ENCODE peak calls at places on chromosomes 13 and 19, in ten cellular contexts. O is NAMALWA; N is gastrocnemius medialis; M is omental fat pad; S is occipital lobe; W is ascending aorta; E is tibial nerve; H is stimulated activated CD4-positive, alpha-beta T cell treated with anti-CD3 and anti-CD28 coated beads, Interleukin-1b, Interleukin-23, amount 100 ng/mL, for 24 hours; I is NCI-H2029; U is GM13976. D is an unnamed sample.

GRCh38 chr19:3785464-3785937 is 680 bp downstream of the MATK start:
- DNase-seq in H (peak), E (no peak), N (no peak), W (no peak), U (no peak), S (peak), O (no peak), M (no peak), I (no peak), D (no peak)

GRCh38 chr19:13212759-13213330 is 62.6 kb downstream of the IER2 start:
- DNase-seq in H (peak), I (peak), U (peak), M (peak), E (peak), N (no peak), W (peak), O (peak), S (no peak), D (no peak)

GRCh38 chr19:16118489-16119033 is 6.9 kb downstream of the RAB8A start:
- DNase-seq in I (no peak), M (no peak), N (no peak), O (peak), H (no peak), E (no peak), S (no peak), W (no peak), U (peak), D (no peak)

GRCh38 chr13:34816118-34816517 is 126.0 kb upstream of the NBEA start:
- DNase-seq in N (no peak), E (no peak), W (no peak), I (no peak), H (no peak), U (no peak), M (no peak), S (no peak), O (no peak), D (no peak)

GRCh38 chr13:77290342-77290741 is 36.6 kb downstream of the MYCBP2 start:
- DNase-seq in N (no peak), I (no peak), U (no peak), M (no peak), E (no peak), H (no peak), O (no peak), W (no peak), S (no peak), D (no peak)

GRCh38 chr19:54114340-54114826 is 1.1 kb downstream of the TFPT start:
- DNase-seq in O (no peak), H (no peak), E (no peak), N (no peak), M (no peak), W (peak), S (peak), U (peak), I (no peak), D (peak)

GRCh38 chr19:54949412-54949811 is 2.1 kb upstream of the NLRP7 start:
- DNase-seq in O (no peak), H (no peak), M (no peak), E (no peak), N (no peak), U (peak), I (no peak), W (no peak), S (no peak), D (no peak)

GRCh38 chr19:5850743-5851293 is 431 bp downstream of the FUT3 start:
- DNase-seq in U (no peak), N (no peak), M (no peak), H (no peak), E (no peak), O (no peak), I (peak), W (no peak), S (no peak), D (peak)

GRCh38 chr13:112455476-112456059 is 79.4 kb downstream of the SPACA7 start:
- DNase-seq in W (no peak), O (no peak), S (no peak), M (no peak), I (no peak), H (no peak), U (no peak), N (no peak), E (no peak), D (peak)

GRCh38 chr19:27964165-27964564 is 1248.8 kb downstream of the UQCRFS1 start:
- DNase-seq in N (no peak), M (no peak), H (no peak), O (no peak), S (no peak), E (no peak), I (no peak), W (no peak), U (no peak), D (no peak)